ENCODE peak calls at places on chromosomes 11 and 22, in ten cellular contexts. J is cardiac muscle cell, W is osteoblast, T is fibroblast of lung, P is Peyer's patch, Q is HFF-Myc, Y is body of pancreas, U is upper lobe of right lung, K is cardiac fibroblast, I is pancreas. A is an unnamed sample.

GRCh38 chr11:62125881-62126280 is 2.1 kb downstream of the INCENP start:
- DNase-seq in U (no peak), I (no peak), J (no peak), W (peak), Y (no peak), Q (no peak), P (no peak), K (no peak), T (no peak), A (no peak)

GRCh38 chr11:124870430-124870829 is 5.2 kb downstream of the ROBO3 start:
- DNase-seq in I (no peak), K (no peak), U (no peak), T (no peak), Y (no peak), W (no peak), P (no peak), Q (no peak), J (no peak), A (no peak)

GRCh38 chr11:86395061-86395551 is 20.4 kb downstream of the CCDC81 start:
- DNase-seq in I (no peak), J (peak), U (no peak), P (no peak), K (no peak), W (no peak), Q (no peak), T (peak), Y (no peak), A (no peak)

GRCh38 chr11:16352707-16353106 is 3.6 kb downstream of the SOX6 start:
- DNase-seq in Q (no peak), K (no peak), U (no peak), P (no peak), J (no peak), W (no peak), I (no peak), Y (no peak), T (no peak), A (no peak)

GRCh38 chr11:1896468-1896867 is 4.8 kb upstream of the PRR33 start:
- DNase-seq in Q (no peak), I (no peak), T (no peak), P (no peak), J (no peak), W (no peak), Y (no peak), K (no peak), U (no peak), A (no peak)

GRCh38 chr11:65435981-65436411 is 13.4 kb downstream of the NEAT1 start:
- DNase-seq in Y (peak), P (no peak), J (no peak), Q (no peak), T (peak), I (peak), K (no peak), U (peak), W (no peak), A (no peak)

GRCh38 chr11:7576671-7577225 is 62.9 kb downstream of the PPFIBP2 start:
- DNase-seq in K (peak), P (no peak), T (no peak), I (no peak), W (peak), U (no peak), Q (no peak), Y (no peak), J (peak), A (no peak)

GRCh38 chr11:26323837-26324236 is 8.1 kb upstream of the ANO3 start:
- DNase-seq in U (no peak), P (no peak), K (no peak), Y (no peak), Q (no peak), W (no peak), J (no peak), T (no peak), I (no peak), A (no peak)

GRCh38 chr22:42231929-42232328 is 38.5 kb downstream of the TCF20 start:
- DNase-seq in K (no peak), I (no peak), P (no peak), T (no peak), J (no peak), Q (no peak), Y (no peak), W (no peak), U (no peak), A (no peak)

GRCh38 chr22:22999473-22999872 is 70.8 kb upstream of the GNAZ start:
- DNase-seq in Q (no peak), J (no peak), K (no peak), Y (no peak), W (no peak), P (no peak), T (no peak), I (no peak), U (no peak), A (no peak)

GRCh38 chr22:49040111-49040510 is 787.6 kb downstream of the BRD1 start:
- DNase-seq in I (no peak), T (no peak), K (no peak), Y (no peak), U (no peak), Q (no peak), P (no peak), J (no peak), W (peak), A (no peak)

GRCh38 chr11:82846037-82846383 is 54.2 kb downstream of the PRCP start:
- DNase-seq in U (no peak), J (no peak), W (no peak), Q (no peak), P (no peak), Y (no peak), T (no peak), I (no peak), K (no peak), A (no peak)

GRCh38 chr22:32354360-32355351 is 3.0 kb upstream of the RFPL3 start:
- DNase-seq in I (no peak), J (no peak), T (peak), K (peak), Y (no peak), W (peak), P (no peak), Q (peak), U (no peak), A (no peak)

GRCh38 chr11:61512435-61512834 is 3.9 kb downstream of the LRRC10B start:
- DNase-seq in K (no peak), Y (no peak), U (no peak), P (no peak), J (no peak), I (no peak), T (no peak), Q (no peak), W (no peak), A (no peak)

GRCh38 chr22:29308791-29309262 is 2.4 kb downstream of the GAS2L1 start:
- DNase-seq in W (peak), T (peak), J (no peak), U (no peak), I (no peak), Q (no peak), K (peak), P (no peak), Y (peak), A (no peak)

GRCh38 chr11:75576445-75577049 is 14.5 kb downstream of the SERPINH1 start:
- DNase-seq in J (no peak), U (peak), T (peak), Q (no peak), I (no peak), Y (no peak), W (peak), K (peak), P (peak), A (no peak)

GRCh38 chr11:78370406-78371172 is 47.0 kb downstream of the GAB2 start:
- DNase-seq in I (no peak), W (peak), P (no peak), U (no peak), T (peak), Q (no peak), Y (no peak), K (peak), J (no peak), A (no peak)

GRCh38 chr22:27438271-27438980 is 363.1 kb downstream of the MN1 start:
- DNase-seq in W (no peak), Y (peak), U (no peak), T (peak), K (peak), J (no peak), P (no peak), I (peak), Q (no peak), A (peak)

GRCh38 chr11:328012-328411 is 7.4 kb upstream of the IFITM3 start:
- DNase-seq in Y (no peak), I (no peak), K (no peak), P (no peak), J (no peak), Q (no peak), W (peak), T (no peak), U (peak), A (no peak)

GRCh38 chr11:3202759-3203158 is 15.9 kb downstream of the MRGPRG start:
- DNase-seq in W (peak), Y (no peak), I (peak), Q (peak), J (no peak), U (peak), K (no peak), T (no peak), P (no peak), A (no peak)

GRCh38 chr22:48785792-48786678 is 1041.6 kb downstream of the BRD1 start:
- DNase-seq in P (no peak), J (no peak), U (no peak), Y (no peak), T (no peak), W (no peak), I (no peak), Q (no peak), K (no peak), A (no peak)

GRCh38 chr22:19522190-19522880 is 1.9 kb downstream of the CLDN5 start:
- DNase-seq in J (no peak), I (no peak), K (no peak), T (no peak), U (no peak), W (peak), Y (no peak), Q (no peak), P (no peak), A (no peak)

GRCh38 chr11:117058761-117059233 is 39.4 kb downstream of the SIK3 start:
- DNase-seq in T (peak), K (peak), W (no peak), P (no peak), U (no peak), Q (peak), J (no peak), Y (no peak), I (no peak), A (no peak)

GRCh38 chr22:31126128-31126868 is 3.5 kb downstream of the INPP5J start:
- DNase-seq in Q (no peak), K (no peak), U (no peak), J (no peak), Y (no peak), W (peak), I (no peak), P (no peak), T (no peak), A (no peak)

GRCh38 chr11:27642954-27643353 is 57.3 kb downstream of the BDNF start:
- DNase-seq in J (no peak), I (no peak), W (no peak), U (no peak), P (no peak), Q (no peak), Y (no peak), T (no peak), K (no peak), A (no peak)

GRCh38 chr22:50325444-50326224 is 1.2 kb downstream of the DENND6B start:
- DNase-seq in J (no peak), U (no peak), Y (no peak), I (no peak), K (no peak), T (no peak), W (peak), Q (no peak), P (no peak), A (no peak)

GRCh38 chr11:124586247-124586860 is 16.6 kb downstream of the OR8A1 start:
- DNase-seq in T (peak), Q (peak), J (peak), Y (peak), K (peak), U (peak), I (peak), P (no peak), W (peak), A (peak)

GRCh38 chr11:68141247-68142027 is 20.2 kb upstream of the CHKA start:
- DNase-seq in W (no peak), J (no peak), T (no peak), U (no peak), Q (no peak), Y (no peak), K (no peak), P (no peak), I (no peak), A (no peak)

GRCh38 chr11:27648840-27649239 is 51.4 kb downstream of the BDNF start:
- DNase-seq in K (no peak), T (no peak), Q (no peak), U (no peak), P (no peak), W (peak), Y (no peak), J (no peak), I (no peak), A (no peak)

GRCh38 chr11:64074239-64074638 is 38.5 kb downstream of the FLRT1 start:
- DNase-seq in U (peak), W (no peak), J (no peak), I (no peak), Q (no peak), Y (no peak), P (no peak), T (peak), K (peak), A (no peak)

GRCh38 chr11:46672381-46672839 is 28.0 kb downstream of the ARHGAP1 start:
- DNase-seq in Q (no peak), J (no peak), U (peak), I (no peak), K (no peak), Y (no peak), P (no peak), T (no peak), W (no peak), A (no peak)

GRCh38 chr11:8766043-8766992 is 83.7 kb downstream of the RPL27A start:
- DNase-seq in W (peak), Y (no peak), T (no peak), I (no peak), Q (no peak), J (no peak), P (no peak), U (no peak), K (no peak), A (no peak)

GRCh38 chr11:127656266-127656879 is 655.8 kb upstream of the KIRREL3 start:
- DNase-seq in J (no peak), I (no peak), Y (no peak), Q (no peak), U (no peak), T (no peak), W (no peak), K (no peak), P (no peak), A (no peak)

DNA sequence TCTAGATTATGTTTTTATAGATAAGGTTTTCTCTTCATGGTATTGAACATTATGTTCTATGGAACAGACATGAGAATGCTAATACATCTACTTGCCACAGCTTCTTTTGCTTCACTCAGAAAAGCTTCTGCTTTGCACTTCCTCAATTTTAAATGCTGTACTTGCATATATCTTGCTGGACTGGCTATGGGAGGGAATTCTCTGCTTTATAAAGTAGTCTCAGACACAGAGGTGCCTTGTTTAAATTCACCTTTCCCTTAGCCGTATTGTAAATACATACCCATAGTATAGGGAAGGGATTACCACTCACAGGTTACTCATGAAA is 173.9 kb downstream of the DDX10 start:
- DNase-seq in T (no peak), W (no peak), U (no peak), P (no peak), K (no peak), Q (no peak), J (no peak), Y (no peak), I (no peak), A (no peak)
- H3K4me3 ChIP-seq in T (no peak), W (no peak), U (no peak), P (no peak), K (no peak), Q (no peak), J (no peak), Y (no peak), I (no peak), A (no peak)

DNA sequence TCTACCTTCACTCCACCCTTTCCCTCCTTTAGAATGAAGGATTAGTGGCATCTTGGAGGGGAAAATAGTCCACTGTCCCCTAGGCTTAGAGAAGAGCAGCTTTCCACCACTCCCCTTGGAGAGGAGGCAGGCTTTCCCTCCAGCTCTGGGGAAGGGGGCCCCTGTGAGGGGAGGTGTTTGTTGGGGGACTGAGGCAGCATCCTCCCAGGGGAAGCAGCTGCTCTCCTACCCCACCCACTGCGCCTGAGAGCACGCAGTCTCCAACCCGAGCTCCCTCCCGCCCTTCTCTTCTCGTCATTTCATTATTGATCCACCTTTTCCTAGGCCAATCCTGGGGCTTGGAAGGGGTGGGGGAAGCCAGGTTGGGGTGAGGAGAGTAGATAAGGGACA is 1.4 kb downstream of the KMT2A start:
- DNase-seq in P (peak), W (no peak), U (no peak), T (peak), I (peak), Q (no peak), Y (peak), K (no peak), J (peak), A (no peak)
- TF ChIP-seq CTCF in P (no peak), W (no peak), U (no peak), T (no peak), I (no peak), Q (no peak), Y (no peak), K (no peak), J (no peak), A (no peak)

GRCh38 chr11:90124371-90124770 is 10.1 kb upstream of the NAALAD2 start:
- DNase-seq in W (no peak), Y (no peak), Q (no peak), I (no peak), P (no peak), U (no peak), K (no peak), T (no peak), J (no peak), A (no peak)

GRCh38 chr11:90124946-90125345 is 9.5 kb upstream of the NAALAD2 start:
- DNase-seq in W (no peak), T (no peak), J (no peak), Q (no peak), U (no peak), K (no peak), Y (no peak), I (no peak), P (no peak), A (no peak)

GRCh38 chr11:90120191-90120590 is 14.3 kb upstream of the NAALAD2 start:
- DNase-seq in U (no peak), J (no peak), W (no peak), P (no peak), I (no peak), T (no peak), K (no peak), Y (no peak), Q (no peak), A (no peak)
- H3K4me3 ChIP-seq in U (no peak), J (no peak), W (no peak), P (no peak), I (no peak), T (no peak), K (no peak), Y (no peak), Q (no peak), A (no peak)

DNA sequence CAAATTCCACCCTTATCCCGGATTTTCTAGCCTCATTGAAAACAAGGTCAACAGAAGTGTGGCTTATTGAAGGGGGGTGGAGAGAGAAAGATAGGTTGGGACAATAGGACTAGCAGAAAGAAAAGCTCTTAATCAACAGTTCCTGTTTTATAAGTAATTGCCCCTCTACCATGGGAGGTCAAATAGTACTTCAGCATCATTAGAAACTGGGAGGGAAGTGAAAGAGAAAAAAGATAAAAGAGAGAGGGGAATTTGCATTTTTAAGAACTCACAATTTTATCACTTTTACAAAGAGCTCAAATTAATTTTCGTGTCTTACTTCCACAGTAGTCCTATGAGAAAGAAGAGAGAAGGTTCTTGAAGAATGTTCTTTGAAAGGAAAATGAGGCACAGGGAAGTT is 89.2 kb downstream of the AMOTL1 start:
- DNase-seq in K (no peak), J (no peak), W (no peak), Y (no peak), U (no peak), P (no peak), T (no peak), I (no peak), Q (no peak), A (no peak)
- TF ChIP-seq CTCF in K (no peak), J (no peak), W (no peak), Y (no peak), U (no peak), P (no peak), T (no peak), I (no peak), Q (no peak), A (no peak)

DNA sequence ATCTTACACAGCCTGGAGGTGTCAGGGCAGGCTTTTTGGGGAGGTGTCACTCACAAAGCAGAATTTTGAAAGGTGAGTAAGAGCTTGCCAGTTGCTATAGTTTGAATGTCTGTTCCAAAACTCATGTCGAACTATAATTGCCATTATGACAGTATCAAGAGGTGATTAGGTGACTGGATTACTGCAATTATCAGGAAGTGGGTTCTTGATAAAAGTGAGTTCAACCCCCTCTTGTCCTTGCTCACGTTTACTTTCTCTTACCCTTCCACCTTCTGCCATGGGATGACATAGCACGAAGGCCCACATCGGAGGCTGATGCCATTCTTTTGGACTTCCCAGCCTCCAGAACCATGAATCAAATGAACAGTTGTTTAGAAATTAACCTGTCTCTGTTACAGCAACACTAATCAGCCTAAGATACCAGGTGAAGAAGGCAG is 4.7 kb upstream of the C11orf86 start:
- DNase-seq in P (no peak), I (no peak), T (no peak), K (no peak), Q (no peak), J (no peak), U (no peak), W (no peak), Y (no peak), A (no peak)
- H3K4me3 ChIP-seq in P (no peak), I (no peak), T (no peak), K (no peak), Q (no peak), J (no peak), U (no peak), W (peak), Y (no peak), A (no peak)

GRCh38 chr11:32610926-32611325 is 27.3 kb downstream of the EIF3M start:
- DNase-seq in T (no peak), P (no peak), J (no peak), Y (no peak), Q (no peak), W (no peak), K (no peak), U (no peak), I (no peak), A (no peak)

GRCh38 chr11:32613500-32614151 is 30.0 kb downstream of the EIF3M start:
- DNase-seq in T (no peak), K (no peak), I (no peak), J (no peak), Y (no peak), U (no peak), W (no peak), Q (no peak), P (no peak), A (no peak)

GRCh38 chr11:32616903-32617302 is 33.3 kb downstream of the EIF3M start:
- DNase-seq in U (no peak), J (no peak), I (no peak), K (no peak), Y (no peak), W (no peak), T (no peak), Q (no peak), P (no peak), A (no peak)

DNA sequence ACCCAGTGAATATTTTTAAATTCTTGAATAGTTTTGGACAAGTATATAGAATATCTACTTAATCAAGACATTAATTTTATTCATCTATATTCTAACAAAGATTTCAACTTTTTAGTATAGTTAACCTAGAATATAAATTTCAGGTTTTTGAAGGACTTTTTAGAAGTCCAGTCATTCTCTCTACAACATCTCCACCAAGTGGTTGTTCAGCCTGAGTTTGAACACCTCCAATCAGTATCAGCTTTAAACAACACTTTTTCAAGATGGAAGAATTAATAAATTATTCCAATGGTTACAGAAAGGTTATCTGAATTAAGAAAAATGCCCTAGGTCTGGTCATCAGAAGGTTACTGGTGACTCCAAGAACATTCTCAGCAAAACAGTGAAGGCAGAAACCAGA is 31.8 kb downstream of the EIF3M start:
- DNase-seq in Q (no peak), W (no peak), P (no peak), J (peak), U (no peak), Y (no peak), K (peak), T (peak), I (no peak), A (no peak)
- TF ChIP-seq CTCF in Q (no peak), W (peak), P (no peak), J (peak), U (no peak), Y (no peak), K (peak), T (peak), I (no peak), A (peak)

A was measured in retinal pigment epithelial cell.